ENCODE peak calls at places on chromosomes 5 and 9, in nine cellular contexts. U is MG63; Q is CD8-positive, alpha-beta T cell; J is ovary; G is cardiac muscle cell; N is left ventricle myocardium inferior; O is aorta; C is neuronal stem cell; L is CD4-positive, CD25-positive, alpha-beta regulatory T cell. I is an unnamed sample. For H3K9me3 and H3K27me3, the result is how much of the 10 kb centered on the place peaks cover.

GRCh38 chr9:89896806-89897340 is 292.1 kb downstream of the GADD45G start:
- DNase-seq in O (no peak), N (no peak), Q (no peak), J (no peak), L (no peak), U (no peak), G (no peak), C (no peak), I (no peak)

GRCh38 chr5:106843812-106844416 is 826.8 kb downstream of the EFNA5 start:
- DNase-seq in J (no peak), G (no peak), C (no peak), O (no peak), L (no peak), U (peak), Q (no peak), N (no peak), I (no peak)

GRCh38 chr9:21974542-21975409 is 19.4 kb downstream of the CDKN2A start:
- DNase-seq in U (no peak), C (peak), O (peak), Q (no peak), N (no peak), G (peak), L (no peak), J (no peak), I (peak)

GRCh38 chr5:134462761-134463160 is 51.1 kb upstream of the CDKN2AIPNL start:
- DNase-seq in Q (no peak), L (no peak), J (no peak), G (no peak), N (no peak), O (peak), C (no peak), U (no peak), I (no peak)

GRCh38 chr9:93059960-93060591 is 1.6 kb downstream of the SUSD3 start:
- DNase-seq in L (no peak), O (no peak), Q (no peak), J (peak), C (no peak), N (no peak), U (no peak), G (no peak), I (no peak)

GRCh38 chr9:133527444-133527920 is 2.7 kb upstream of the MYMK start:
- DNase-seq in L (no peak), Q (no peak), O (no peak), N (peak), J (peak), U (no peak), C (no peak), G (no peak), I (no peak)

GRCh38 chr5:114360816-114361723 is 800 bp upstream of the KCNN2 start:
- DNase-seq in Q (no peak), U (peak), N (peak), J (peak), G (peak), O (peak), L (no peak), C (peak), I (no peak)

GRCh38 chr5:6837095-6837494 is 123.9 kb downstream of the TENT4A start:
- DNase-seq in N (no peak), Q (no peak), U (no peak), G (no peak), O (no peak), L (no peak), J (no peak), C (no peak), I (no peak)

GRCh38 chr5:133487093-133487492 is 125.2 kb downstream of the FSTL4 start:
- DNase-seq in O (no peak), L (no peak), U (no peak), J (no peak), Q (no peak), C (no peak), N (no peak), G (no peak), I (no peak)

GRCh38 chr5:125719681-125720676 is 703.2 kb upstream of the GRAMD2B start:
- DNase-seq in U (no peak), G (peak), Q (no peak), L (no peak), N (no peak), O (no peak), J (no peak), C (peak), I (no peak)

GRCh38 chr9:110028281-110029075 is 179.5 kb downstream of the C9orf152 start:
- DNase-seq in N (no peak), L (no peak), U (no peak), O (no peak), G (no peak), Q (no peak), C (no peak), J (no peak), I (no peak)

GRCh38 chr5:35780236-35780635 is 76.5 kb upstream of the IL7R start:
- DNase-seq in U (no peak), C (no peak), N (no peak), L (no peak), G (no peak), J (no peak), Q (peak), O (no peak), I (no peak)

GRCh38 chr5:170297589-170298462 is at the start of gene LCP2:
- DNase-seq in G (no peak), C (no peak), Q (no peak), L (no peak), O (no peak), U (no peak), J (no peak), N (no peak), I (no peak)

GRCh38 chr9:109411818-109412352 is 86.2 kb downstream of the PTPN3 start:
- DNase-seq in L (no peak), O (no peak), G (peak), C (no peak), N (no peak), Q (no peak), J (peak), U (no peak), I (no peak)

GRCh38 chr9:133726401-133727276 is 11.5 kb downstream of the SARDH start:
- DNase-seq in O (peak), G (peak), L (peak), Q (peak), C (no peak), J (peak), U (peak), N (peak), I (peak)

GRCh38 chr9:72444436-72444835 is 77.0 kb upstream of the TMC1 start:
- DNase-seq in C (no peak), Q (no peak), L (no peak), N (no peak), G (no peak), O (no peak), J (no peak), U (no peak), I (no peak)

GRCh38 chr5:34562791-34563190 is 93.3 kb upstream of the RAI14 start:
- DNase-seq in U (no peak), L (no peak), J (no peak), Q (no peak), O (no peak), G (no peak), N (no peak), C (no peak), I (no peak)

GRCh38 chr5:100273846-100274580 is 261.2 kb upstream of the FAM174A start:
- DNase-seq in C (no peak), U (no peak), O (no peak), L (no peak), J (no peak), G (no peak), Q (no peak), N (no peak), I (no peak)

GRCh38 chr5:373710-374602 is 52.4 kb downstream of the AHRR start:
- DNase-seq in U (no peak), G (peak), J (peak), N (peak), C (peak), Q (no peak), L (peak), O (peak), I (peak)

GRCh38 chr5:135878156-135878620 is 17.5 kb downstream of the IL9 start:
- DNase-seq in O (no peak), Q (no peak), G (no peak), L (no peak), N (no peak), C (no peak), U (peak), J (no peak), I (peak)

GRCh38 chr5:164921722-164922121 is 1416.3 kb downstream of the MAT2B start:
- DNase-seq in Q (no peak), N (no peak), O (no peak), G (no peak), C (no peak), J (no peak), U (no peak), L (no peak), I (no peak)
- H3K9me3 ChIP-seq in Q (under half), N (half or more), O (under half), G (under half), C (under half), J (under half), U (under half), L (under half), I (under half)

GRCh38 chr9:137163101-137163661 is 6.7 kb downstream of the LRRC26 start:
- DNase-seq in J (no peak), N (no peak), O (no peak), L (no peak), G (peak), C (no peak), Q (no peak), U (no peak), I (no peak)
- H3K4me3 ChIP-seq in J (no peak), N (peak), O (no peak), L (no peak), G (peak), C (peak), Q (no peak), U (no peak), I (no peak)

DNA sequence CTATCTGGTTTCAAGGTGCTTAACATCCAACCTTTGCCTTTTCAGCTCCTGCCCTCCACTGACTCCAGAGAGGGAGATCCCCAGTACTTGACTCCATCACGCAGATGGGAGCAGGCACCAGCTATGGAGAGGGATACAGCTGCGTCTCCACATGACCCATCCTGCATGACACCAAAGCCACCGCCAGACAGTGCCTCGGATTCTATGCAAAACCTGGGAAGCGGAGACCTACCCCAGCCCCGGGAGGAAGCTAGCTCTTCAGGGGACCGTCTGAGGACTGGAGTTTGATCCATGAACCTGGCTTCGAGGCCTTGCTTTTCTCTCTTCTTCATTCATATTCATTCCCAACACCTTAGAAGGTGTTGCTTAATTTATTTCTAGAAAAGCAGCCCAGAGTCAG is 24.8 kb downstream of the HRH2 start:
- DNase-seq in G (no peak), N (no peak), Q (no peak), J (no peak), U (no peak), O (peak), L (no peak), C (no peak), I (no peak)
- H3K27me3 ChIP-seq in G (under half), N (under half), Q (under half), J (under half), U (under half), O (under half), L (under half), C (under half), I (under half)

GRCh38 chr5:161409471-161409870 is 137.1 kb downstream of the GABRB2 start:
- DNase-seq in J (no peak), L (no peak), N (no peak), U (no peak), G (no peak), Q (no peak), O (no peak), C (no peak), I (no peak)
- H3K9me3 ChIP-seq in J (under half), L (under half), N (under half), U (under half), G (under half), Q (under half), O (under half), C (under half), I (under half)